ENCODE peak calls at places on chromosome 21, in four cellular contexts. D is MM.1S; P is hepatocyte; T is CD8-positive, alpha-beta T cell. S is an unnamed sample. For H3K9me3 and H3K4me1, the result is how much of the 10 kb centered on the place peaks cover.

GRCh38 chr21:34018910-34019309 is 54.5 kb upstream of the MRPS6 start:
- DNase-seq in P (no peak), T (no peak), D (peak), S (no peak)

GRCh38 chr21:38476385-38476784 is 21.9 kb downstream of the ERG start:
- DNase-seq in T (no peak), D (no peak), P (no peak), S (no peak)

GRCh38 chr21:42845296-42845965 is 33.9 kb downstream of the WDR4 start:
- DNase-seq in T (no peak), D (no peak), P (no peak), S (no peak)

GRCh38 chr21:34737115-34737514 is 68.3 kb downstream of the CLIC6 start:
- DNase-seq in T (no peak), D (no peak), P (no peak), S (no peak)

GRCh38 chr21:32056791-32057190 is 184.0 kb downstream of the HUNK start:
- DNase-seq in T (no peak), P (no peak), D (no peak), S (no peak)

GRCh38 chr21:35408401-35408800 is 359.3 kb upstream of the RUNX1 start:
- DNase-seq in T (no peak), P (no peak), D (no peak), S (no peak)

GRCh38 chr21:30444204-30444603 is 4.1 kb downstream of the KRTAP15-1 start:
- DNase-seq in D (no peak), P (no peak), T (no peak), S (no peak)

GRCh38 chr21:34988139-34988538 is 61.0 kb downstream of the RUNX1 start:
- DNase-seq in T (no peak), P (no peak), D (no peak), S (no peak)

GRCh38 chr21:35348686-35349085 is 299.6 kb upstream of the RUNX1 start:
- DNase-seq in D (no peak), P (no peak), T (no peak), S (no peak)

GRCh38 chr21:36218691-36219090 is 62.1 kb downstream of the DOP1B start:
- DNase-seq in T (no peak), P (no peak), D (no peak), S (no peak)

GRCh38 chr21:16942703-16943102 is 570.1 kb upstream of the CXADR start:
- DNase-seq in P (peak), D (peak), T (no peak), S (no peak)

GRCh38 chr21:36075171-36075570 is 5.3 kb downstream of the CBR1 start:
- DNase-seq in D (no peak), T (no peak), P (no peak), S (no peak)

GRCh38 chr21:37153193-37153934 is 80.3 kb downstream of the TTC3 start:
- DNase-seq in T (no peak), P (peak), D (no peak), S (peak)

GRCh38 chr21:17334478-17334877 is 178.4 kb upstream of the CXADR start:
- DNase-seq in D (no peak), P (no peak), T (no peak), S (no peak)

GRCh38 chr21:42654179-42654912 is 925 bp downstream of the PDE9A start:
- DNase-seq in P (peak), D (no peak), T (peak), S (peak)

GRCh38 chr21:38869946-38870345 is 64.2 kb downstream of the ETS2 start:
- DNase-seq in D (no peak), P (peak), T (no peak), S (no peak)

GRCh38 chr21:35035581-35035980 is 13.5 kb downstream of the RUNX1 start:
- DNase-seq in T (no peak), D (no peak), P (no peak), S (no peak)

GRCh38 chr21:29219165-29219770 is 79.5 kb upstream of the BACH1 start:
- DNase-seq in D (no peak), P (no peak), T (no peak), S (no peak)

GRCh38 chr21:18424250-18424649 is 20.7 kb upstream of the TMPRSS15 start:
- DNase-seq in D (no peak), T (no peak), P (no peak), S (no peak)

GRCh38 chr21:35197191-35197590 is 148.1 kb upstream of the RUNX1 start:
- DNase-seq in D (no peak), T (no peak), P (no peak), S (no peak)

GRCh38 chr21:20999567-21000169 is 1.5 kb downstream of the NCAM2 start:
- DNase-seq in T (no peak), D (peak), P (peak), S (no peak)

GRCh38 chr21:16815228-16815627 is 697.6 kb upstream of the CXADR start:
- DNase-seq in P (no peak), T (no peak), D (no peak), S (no peak)

GRCh38 chr21:16620921-16621320 is 891.1 kb downstream of the USP25 start:
- DNase-seq in P (no peak), D (no peak), T (no peak), S (no peak)

GRCh38 chr21:33230518-33231324 is 983 bp downstream of the IFNAR2 start:
- DNase-seq in P (peak), D (peak), T (peak), S (peak)

GRCh38 chr21:37365657-37366487 is 701 bp upstream of the DYRK1A start:
- DNase-seq in T (peak), D (peak), P (peak), S (peak)

GRCh38 chr21:18265955-18266354 is 21.3 kb downstream of the CHODL start:
- DNase-seq in D (no peak), P (no peak), T (no peak), S (no peak)

GRCh38 chr21:31707499-31707898 is 24.4 kb downstream of the SCAF4 start:
- DNase-seq in T (no peak), D (no peak), P (no peak), S (no peak)

GRCh38 chr21:36639769-36640168 is 59.1 kb upstream of the SIM2 start:
- DNase-seq in T (no peak), P (no peak), D (no peak), S (no peak)

GRCh38 chr21:25881524-25882376 is 147.0 kb downstream of the GABPA start:
- DNase-seq in P (peak), D (peak), T (peak), S (peak)

GRCh38 chr21:37552496-37553399 is 186.2 kb downstream of the DYRK1A start:
- DNase-seq in P (no peak), T (no peak), D (no peak), S (no peak)

GRCh38 chr21:35086357-35086756 is 37.3 kb upstream of the RUNX1 start:
- DNase-seq in P (no peak), D (no peak), T (no peak), S (no peak)

GRCh38 chr21:34667761-34668160 is 1.0 kb upstream of the CLIC6 start:
- DNase-seq in P (no peak), D (no peak), T (no peak), S (no peak)

GRCh38 chr21:38768385-38769071 is 37.2 kb upstream of the ETS2 start:
- DNase-seq in P (peak), D (no peak), T (no peak), S (no peak)

DNA sequence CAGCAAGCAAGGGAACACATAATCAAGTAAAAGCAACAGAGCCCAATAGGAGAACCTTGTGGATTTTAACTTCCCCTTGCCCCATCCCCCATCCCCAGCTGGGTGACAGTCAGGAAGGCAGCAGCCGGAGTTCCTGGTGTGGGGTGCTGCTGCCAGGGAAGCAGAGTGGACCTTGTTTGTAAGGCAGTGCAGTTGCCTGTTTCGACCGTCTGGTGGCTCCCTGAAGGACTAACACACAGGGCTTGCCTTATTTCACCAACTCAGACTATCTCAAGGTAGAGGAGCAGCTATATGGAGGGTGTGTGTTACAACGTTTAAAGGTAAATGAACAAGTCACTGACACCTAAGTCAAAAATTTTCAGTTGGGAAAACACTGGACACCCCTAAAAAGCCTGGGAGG is 6.6 kb downstream of the KRTAP10-8 start:
- DNase-seq in T (no peak), P (no peak), D (no peak), S (peak)
- TF ChIP-seq CTCF in T (no peak), P (no peak), D (peak), S (peak)

GRCh38 chr21:39976805-39977204 is 109.6 kb downstream of the PCP4 start:
- DNase-seq in D (no peak), P (no peak), T (no peak), S (no peak)
- H3K9me3 ChIP-seq in D (under half), P (under half), T (under half), S (under half)

GRCh38 chr21:46187814-46188213 is 3.6 kb upstream of the SPATC1L start:
- DNase-seq in D (no peak), P (no peak), T (no peak), S (no peak)
- H3K4me1 ChIP-seq in D (under half), P (under half), T (under half), S (under half)

DNA sequence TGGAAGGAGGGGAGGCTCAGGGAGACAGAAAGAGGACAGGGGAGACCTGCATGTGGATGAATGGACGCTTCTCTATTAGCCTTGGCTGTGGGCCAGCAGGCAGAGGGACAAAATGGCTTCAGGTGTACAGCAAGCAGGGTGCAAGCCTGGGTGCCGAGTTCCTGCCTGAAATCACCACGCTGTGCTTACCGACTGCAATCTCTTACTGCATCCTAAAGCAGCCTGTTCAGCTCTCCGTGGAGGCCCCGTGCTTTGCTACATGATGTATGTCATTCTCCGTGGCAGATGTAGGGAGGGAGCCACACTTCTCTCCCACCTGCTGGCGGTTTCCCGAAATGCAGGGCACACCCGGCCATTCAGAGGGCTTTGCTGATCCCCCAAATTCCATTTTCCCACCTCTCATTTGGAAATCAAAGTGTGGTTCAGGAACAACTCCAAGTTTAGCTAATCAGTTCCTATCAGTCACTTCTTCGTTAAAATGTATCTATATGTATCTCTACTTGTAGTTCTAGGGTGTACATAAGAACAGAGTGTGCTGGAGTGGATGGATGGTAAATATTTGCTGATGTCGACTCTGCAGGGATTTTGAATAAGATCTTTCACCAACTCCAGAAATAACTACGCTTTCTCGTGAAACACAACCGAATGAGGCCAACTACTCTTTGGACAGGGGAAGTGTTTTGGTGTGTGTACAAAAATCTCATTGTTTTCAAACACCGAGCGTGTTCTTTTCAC is 122.3 kb upstream of the BACE2 start:
- DNase-seq in D (no peak), T (no peak), P (peak), S (no peak)
- TF ChIP-seq CTCF in D (peak), T (no peak), P (peak), S (no peak)

GRCh38 chr21:27802816-27803475 is 836.1 kb upstream of the ADAMTS5 start:
- DNase-seq in D (peak), T (no peak), P (peak), S (no peak)
- H3K9me3 ChIP-seq in D (under half), T (under half), P (under half), S (under half)

GRCh38 chr21:46285761-46286667 is at the start of gene YBEY:
- DNase-seq in P (peak), D (peak), T (peak), S (peak)
- H3K4me1 ChIP-seq in P (under half), D (under half), T (under half), S (under half)